ENCODE peak calls at places on chromosomes 12 and 14, in four cellular contexts. U is HCT116, V is GM23248, X is A549. F is an unnamed sample.

GRCh38 chr12:119940881-119941280 is 48.2 kb upstream of the BICDL1 start:
- DNase-seq in X (peak), V (peak), U (peak), F (no peak)

GRCh38 chr14:92348154-92348553 is 25.2 kb downstream of the SLC24A4 start:
- DNase-seq in U (no peak), V (no peak), X (peak), F (no peak)

GRCh38 chr14:23175823-23176222 is 7.6 kb downstream of the SLC7A8 start:
- DNase-seq in X (no peak), V (peak), U (no peak), F (no peak)

GRCh38 chr14:37443461-37443860 is 151.6 kb downstream of the FOXA1 start:
- DNase-seq in X (no peak), V (peak), U (no peak), F (no peak)

GRCh38 chr12:30725739-30726138 is 29.0 kb downstream of the CAPRIN2 start:
- DNase-seq in U (peak), V (peak), X (peak), F (no peak)

GRCh38 chr14:55553791-55554190 is 26.2 kb upstream of the KTN1 start:
- DNase-seq in U (no peak), V (no peak), X (no peak), F (no peak)

GRCh38 chr12:73321776-73322175 is 1049.6 kb downstream of the TRHDE start:
- DNase-seq in U (no peak), V (no peak), X (no peak), F (no peak)

GRCh38 chr12:25497021-25497420 is 56.1 kb downstream of the LMNTD1 start:
- DNase-seq in U (no peak), X (no peak), V (peak), F (no peak)

GRCh38 chr14:43540948-43541347 is 966.1 kb downstream of the FSCB start:
- DNase-seq in U (no peak), V (peak), X (peak), F (no peak)

GRCh38 chr12:68397566-68398158 is 65.5 kb upstream of the MDM1 start:
- DNase-seq in X (no peak), V (no peak), U (no peak), F (no peak)

GRCh38 chr14:79044894-79045624 is 874.9 kb downstream of the NRXN3 start:
- DNase-seq in U (no peak), X (peak), V (peak), F (no peak)

GRCh38 chr14:100670017-100670974 is 56.4 kb upstream of the DLK1 start:
- DNase-seq in X (no peak), U (no peak), V (no peak), F (no peak)

GRCh38 chr12:109820921-109821381 is 12.2 kb downstream of the TRPV4 start:
- DNase-seq in U (no peak), V (no peak), X (no peak), F (no peak)

GRCh38 chr12:56160160-56160763 is 2.1 kb downstream of the MYL6 start:
- DNase-seq in U (no peak), V (peak), X (no peak), F (peak)

GRCh38 chr12:20127401-20127800 is 240.9 kb upstream of the PDE3A start:
- DNase-seq in V (peak), X (no peak), U (no peak), F (no peak)

GRCh38 chr12:89064780-89065179 is 287.5 kb downstream of the DUSP6 start:
- DNase-seq in U (peak), X (peak), V (peak), F (no peak)

GRCh38 chr12:96375173-96375572 is 25.1 kb downstream of the CDK17 start:
- DNase-seq in V (no peak), U (no peak), X (no peak), F (no peak)

GRCh38 chr14:95222151-95222631 is 64.9 kb upstream of the DICER1 start:
- DNase-seq in X (no peak), U (no peak), V (peak), F (no peak)

GRCh38 chr12:75650989-75651695 is 139.7 kb upstream of the KRR1 start:
- DNase-seq in V (no peak), X (no peak), U (no peak), F (no peak)

GRCh38 chr14:92323031-92323915 is at the start of gene SLC24A4:
- DNase-seq in V (peak), U (no peak), X (peak), F (no peak)

GRCh38 chr14:71324767-71325272 is 417.6 kb downstream of the PCNX1 start:
- DNase-seq in U (no peak), V (no peak), X (no peak), F (peak)

GRCh38 chr14:70096866-70097265 is 91.9 kb downstream of the SLC8A3 start:
- DNase-seq in X (peak), V (peak), U (no peak), F (no peak)

GRCh38 chr12:38664661-38665269 is 240.6 kb downstream of the CPNE8 start:
- DNase-seq in X (peak), U (peak), V (peak), F (peak)

GRCh38 chr12:47741340-47741703 is 16.0 kb upstream of the ENDOU start:
- DNase-seq in X (no peak), U (peak), V (peak), F (peak)

GRCh38 chr14:94548131-94548998 is 12.9 kb upstream of the SERPINA4 start:
- DNase-seq in V (no peak), X (no peak), U (no peak), F (no peak)

GRCh38 chr14:51996148-51996746 is 6.9 kb downstream of the RTRAF start:
- DNase-seq in X (peak), U (no peak), V (peak), F (peak)

GRCh38 chr14:99989032-99989431 is 76.2 kb upstream of the EVL start:
- DNase-seq in X (no peak), U (no peak), V (no peak), F (no peak)

GRCh38 chr12:49796606-49797451 is 31.4 kb downstream of the NCKAP5L start:
- DNase-seq in X (no peak), V (no peak), U (no peak), F (no peak)

GRCh38 chr12:122749569-122750332 is 2.9 kb upstream of the DENR start:
- DNase-seq in X (peak), U (no peak), V (no peak), F (no peak)

GRCh38 chr14:21133896-21134295 is 22.0 kb downstream of the OR5AU1 start:
- DNase-seq in X (no peak), V (no peak), U (no peak), F (no peak)

GRCh38 chr14:22973217-22974032 is 8.9 kb downstream of the AJUBA start:
- DNase-seq in V (peak), U (no peak), X (peak), F (peak)

GRCh38 chr12:39805651-39806050 is 186.0 kb upstream of the ABCD2 start:
- DNase-seq in X (no peak), V (no peak), U (no peak), F (no peak)

GRCh38 chr12:112969547-112970306 is 8.6 kb upstream of the OAS2 start:
- DNase-seq in V (no peak), U (no peak), X (no peak), F (no peak)

GRCh38 chr14:99777956-99778355 is 15.3 kb upstream of the EML1 start:
- DNase-seq in V (no peak), U (no peak), X (no peak), F (no peak)

GRCh38 chr12:3187846-3188755 is 110.9 kb downstream of the TSPAN9 start:
- DNase-seq in V (no peak), X (no peak), U (no peak), F (no peak)

GRCh38 chr14:103594265-103594664 is 31.5 kb downstream of the COA8 start:
- DNase-seq in V (peak), X (no peak), U (no peak), F (no peak)

GRCh38 chr12:105921872-105922669 is 216.7 kb downstream of the NUAK1 start:
- DNase-seq in U (no peak), V (peak), X (peak), F (no peak)

DNA sequence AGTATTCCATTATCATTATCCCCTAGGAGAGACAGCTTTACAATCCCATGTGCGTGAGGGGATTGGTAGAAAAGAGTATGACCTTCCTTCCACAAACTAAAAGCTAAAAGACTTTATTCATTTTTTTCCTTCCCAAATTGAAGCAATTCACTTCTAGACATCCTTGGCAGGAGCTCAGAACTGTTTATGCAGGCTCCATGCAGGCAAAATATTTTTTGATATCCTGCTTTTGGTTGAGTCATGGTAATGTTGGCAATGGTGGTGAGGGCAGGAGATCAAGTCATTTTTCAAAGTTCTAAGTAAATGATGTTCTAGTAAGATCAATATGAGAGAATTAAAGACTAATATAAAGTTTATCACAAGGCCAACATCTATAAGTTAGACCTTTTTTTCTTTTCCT is 1.3 kb upstream of the PLEKHG7 start:
- DNase-seq in X (no peak), V (peak), U (no peak), F (no peak)
- H3K4me3 ChIP-seq in X (no peak), V (no peak), U (no peak), F (no peak)

DNA sequence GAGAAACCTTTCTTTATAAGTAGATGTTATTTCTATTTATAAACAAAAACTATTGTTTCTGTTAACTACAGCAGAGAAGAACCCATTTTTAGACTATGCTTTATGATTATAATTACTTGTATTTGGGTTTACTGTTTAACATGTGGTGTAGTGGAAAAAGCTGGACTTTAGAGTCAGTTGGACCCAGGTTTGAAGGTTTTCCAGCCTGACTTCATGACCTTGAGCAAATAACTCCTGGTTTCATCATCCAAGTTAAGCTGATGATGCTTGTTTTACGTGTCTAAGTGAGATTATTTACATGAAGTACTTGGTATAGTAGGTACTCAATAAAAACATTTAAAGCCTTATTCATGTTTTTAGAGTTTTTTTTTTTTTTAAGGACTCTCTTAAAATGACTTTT is 221.8 kb upstream of the ARHGAP5 start:
- DNase-seq in U (no peak), V (no peak), X (no peak), F (no peak)
- H3K27ac ChIP-seq in U (no peak), V (no peak), X (no peak), F (no peak)

GRCh38 chr12:104925501-104925900 is 32.6 kb downstream of the SLC41A2 start:
- DNase-seq in X (no peak), V (no peak), U (no peak), F (no peak)

DNA sequence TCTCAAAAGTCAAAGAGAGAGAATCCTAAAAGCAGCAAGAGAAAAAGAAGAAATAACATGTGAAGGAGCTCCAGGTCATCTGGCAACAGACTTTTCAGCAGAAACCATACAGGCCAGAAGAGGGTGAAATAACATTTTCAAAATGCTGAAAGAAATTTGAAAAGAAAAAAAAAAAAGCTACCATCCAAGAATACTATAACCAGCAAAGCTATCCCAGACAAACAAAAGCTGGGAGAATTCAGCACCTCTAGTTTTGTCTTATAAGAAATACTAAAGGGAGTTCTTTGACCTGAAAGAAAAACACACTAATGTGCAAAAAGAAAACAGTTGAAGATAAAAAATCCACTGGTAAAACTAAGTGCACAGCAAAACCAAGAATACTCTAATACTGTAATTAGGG is 36.8 kb downstream of the SLC41A2 start:
- DNase-seq in U (no peak), X (no peak), V (no peak), F (no peak)
- H3K4me2 ChIP-seq in U (no peak), X (no peak), V (no peak), F (no peak)

GRCh38 chr12:128815779-128816642 is 7.7 kb downstream of the SLC15A4 start:
- DNase-seq in V (peak), X (no peak), U (no peak), F (no peak)

GRCh38 chr12:128813392-128813791 is 10.4 kb downstream of the SLC15A4 start:
- DNase-seq in X (no peak), V (peak), U (no peak), F (no peak)

GRCh38 chr12:128814411-128815261 is 9.1 kb downstream of the SLC15A4 start:
- DNase-seq in V (no peak), X (no peak), U (no peak), F (no peak)

GRCh38 chr12:128811806-128812205 is 12.0 kb downstream of the SLC15A4 start:
- DNase-seq in X (no peak), U (no peak), V (no peak), F (no peak)

GRCh38 chr12:128813883-128814282 is 9.9 kb downstream of the SLC15A4 start:
- DNase-seq in V (peak), X (no peak), U (no peak), F (no peak)
- H3K4me3 ChIP-seq in V (no peak), X (no peak), U (no peak), F (no peak)

GRCh38 chr14:61408498-61408897 is 87.1 kb downstream of the PRKCH start:
- DNase-seq in V (no peak), U (no peak), X (no peak), F (no peak)
- H3K27ac ChIP-seq in V (no peak), U (no peak), X (no peak), F (no peak)

GRCh38 chr12:94872671-94873367 is 130.7 kb downstream of the NDUFA12 start:
- DNase-seq in V (no peak), U (no peak), X (no peak), F (peak)

GRCh38 chr12:94874086-94874985 is 129.2 kb downstream of the NDUFA12 start:
- DNase-seq in V (no peak), U (no peak), X (no peak), F (no peak)

GRCh38 chr12:94870511-94870910 is 133.0 kb downstream of the NDUFA12 start:
- DNase-seq in X (no peak), V (no peak), U (no peak), F (peak)

GRCh38 chr12:94873368-94874085 is 130.0 kb downstream of the NDUFA12 start:
- DNase-seq in V (peak), U (no peak), X (no peak), F (peak)

DNA sequence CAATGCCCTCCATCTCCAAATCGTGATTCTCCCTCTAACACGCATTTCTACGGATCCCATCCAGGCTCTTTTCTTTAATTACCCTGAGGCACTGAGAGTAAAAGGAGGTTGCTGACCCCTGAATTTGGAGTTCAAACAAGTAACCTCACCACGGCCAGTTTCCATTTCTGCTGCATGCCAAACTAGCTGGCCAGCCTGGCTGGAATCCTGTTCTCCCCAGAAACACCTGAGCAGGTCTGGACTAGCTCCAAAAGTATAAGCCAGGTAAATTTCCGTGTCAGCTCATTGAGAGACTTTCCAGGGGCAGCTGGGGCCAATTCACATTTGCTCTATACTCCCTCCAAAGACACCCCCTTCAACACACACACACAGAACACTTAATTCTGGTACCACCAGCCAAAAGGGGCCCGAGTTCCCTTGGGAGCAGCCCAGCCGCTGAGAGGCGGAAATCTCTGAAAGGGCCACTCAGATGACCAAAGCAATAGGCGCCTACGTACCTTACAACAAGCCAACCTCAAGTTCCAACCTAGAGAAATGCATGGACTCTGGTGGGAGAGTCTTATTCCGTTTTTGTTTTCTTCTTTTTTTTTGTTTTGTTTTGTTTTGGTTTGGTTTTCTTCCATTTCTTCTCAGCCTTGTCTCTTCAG is 131.4 kb downstream of the NDUFA12 start:
- DNase-seq in X (no peak), V (no peak), U (no peak), F (no peak)
- H3K4me2 ChIP-seq in X (no peak), V (no peak), U (peak), F (peak)

GRCh38 chr12:114684870-114685273 is 897 bp upstream of the TBX3 start:
- DNase-seq in V (no peak), X (no peak), U (no peak), F (no peak)
- H3K4me3 ChIP-seq in V (peak), X (peak), U (peak), F (no peak)

GRCh38 chr12:23893611-23894010 is 55.9 kb downstream of the SOX5 start:
- DNase-seq in V (no peak), X (no peak), U (no peak), F (no peak)

GRCh38 chr12:23899434-23899833 is 50.0 kb downstream of the SOX5 start:
- DNase-seq in V (no peak), X (no peak), U (no peak), F (no peak)

GRCh38 chr12:23895792-23896218 is 53.7 kb downstream of the SOX5 start:
- DNase-seq in X (no peak), V (no peak), U (no peak), F (no peak)

GRCh38 chr12:23898121-23898520 is 51.3 kb downstream of the SOX5 start:
- DNase-seq in U (no peak), V (no peak), X (no peak), F (no peak)
- H3K27ac ChIP-seq in U (no peak), V (no peak), X (no peak), F (no peak)

F was measured in OCI-LY7.